ENCODE peak calls at places on chromosomes 3 and 15, in eight cellular contexts. T is AG10803, B is gastrocnemius medialis, I is choroid plexus epithelial cell, N is K562, Y is A549, R is endothelial cell, F is pancreas. M is an unnamed sample.

GRCh38 chr3:43638594-43639447 is 17.0 kb upstream of the ANO10 start:
- DNase-seq in T (no peak), B (no peak), I (peak; percentile 46), N (peak; percentile 66), Y (peak; percentile 54), R (peak; percentile 7), F (peak; percentile 20), M (no peak)

GRCh38 chr3:82293867-82294266 is 532.4 kb upstream of the GBE1 start:
- DNase-seq in T (no peak), B (no peak), I (no peak), N (no peak), Y (no peak), R (no peak), F (no peak), M (no peak)

GRCh38 chr3:127647171-127647884 is 18.3 kb downstream of the PODXL2 start:
- DNase-seq in T (no peak), B (no peak), I (no peak), N (no peak), Y (no peak), R (no peak), F (no peak), M (peak; percentile 65)

GRCh38 chr3:102536479-102536878 is 101.7 kb downstream of the ZPLD1 start:
- DNase-seq in T (peak; percentile 28), B (no peak), I (peak; percentile 66), N (no peak), Y (peak; percentile 40), R (no peak), F (no peak), M (no peak)

GRCh38 chr3:185737020-185737419 is 87.8 kb downstream of the IGF2BP2 start:
- DNase-seq in T (peak; percentile 65), B (no peak), I (peak; percentile 75), N (no peak), Y (no peak), R (no peak), F (no peak), M (no peak)

GRCh38 chr15:50109086-50109987 is 9.7 kb downstream of the ATP8B4 start:
- DNase-seq in T (no peak), B (no peak), I (peak; percentile 53), N (no peak), Y (peak; percentile 20), R (no peak), F (no peak), M (no peak)

GRCh38 chr3:46209751-46210470 is 1.8 kb upstream of the CCR1 start:
- DNase-seq in T (peak; percentile 40), B (no peak), I (no peak), N (no peak), Y (no peak), R (no peak), F (no peak), M (no peak)

GRCh38 chr3:157327018-157327417 is 109.6 kb upstream of the PTX3 start:
- DNase-seq in T (no peak), B (no peak), I (no peak), N (no peak), Y (no peak), R (no peak), F (no peak), M (no peak)

GRCh38 chr3:26350853-26351252 is 271.7 kb upstream of the LRRC3B start:
- DNase-seq in T (no peak), B (no peak), I (no peak), N (no peak), Y (no peak), R (no peak), F (no peak), M (no peak)

GRCh38 chr3:100125539-100125938 is 11.2 kb upstream of the FILIP1L start:
- DNase-seq in T (no peak), B (no peak), I (no peak), N (no peak), Y (no peak), R (no peak), F (no peak), M (no peak)

GRCh38 chr3:56921573-56922571 is 120.1 kb upstream of the ARHGEF3 start:
- DNase-seq in T (peak; percentile 15), B (no peak), I (peak; percentile 76), N (no peak), Y (no peak), R (no peak), F (no peak), M (no peak)

GRCh38 chr3:122481390-122481789 is 33.3 kb downstream of the KPNA1 start:
- DNase-seq in T (no peak), B (no peak), I (no peak), N (no peak), Y (no peak), R (no peak), F (no peak), M (no peak)

GRCh38 chr3:12932347-12932746 is 91.0 kb upstream of the RPL32 start:
- DNase-seq in T (no peak), B (peak; percentile 85), I (no peak), N (no peak), Y (no peak), R (no peak), F (no peak), M (no peak)

GRCh38 chr3:40317061-40317676 is 7.7 kb downstream of the EIF1B start:
- DNase-seq in T (peak; percentile 65), B (no peak), I (peak; percentile 87), N (peak; percentile 74), Y (peak; percentile 58), R (peak; percentile 34), F (no peak), M (no peak)

DNA sequence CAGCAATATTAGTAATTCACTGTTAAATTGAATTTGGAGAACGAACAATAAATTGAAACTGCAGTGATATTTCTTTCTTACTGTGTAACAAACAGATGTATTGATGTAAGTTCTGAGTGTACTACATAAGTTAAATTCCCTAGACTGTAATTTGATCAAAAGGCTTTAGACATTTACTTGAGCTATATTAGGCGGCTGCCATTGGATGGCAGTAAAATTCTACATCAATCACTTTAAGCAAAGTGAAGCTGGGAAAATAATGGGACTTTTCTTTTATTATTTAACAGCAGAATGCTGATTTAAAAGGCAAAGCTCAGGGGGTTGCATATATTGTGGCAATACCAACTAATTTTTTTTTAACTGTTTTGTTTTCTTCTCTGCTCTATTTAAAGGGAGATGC is 212.6 kb upstream of the PLSCR5 start:
- DNase-seq in T (peak; percentile 70), B (no peak), I (peak; percentile 89), N (no peak), Y (peak; percentile 10), R (no peak), F (no peak), M (no peak)
- TF ChIP-seq CTCF in T (peak; percentile 68), B (peak; percentile 33), I (peak; percentile 52), N (no peak), Y (peak; percentile 34), R (no peak), F (no peak), M (no peak)

DNA sequence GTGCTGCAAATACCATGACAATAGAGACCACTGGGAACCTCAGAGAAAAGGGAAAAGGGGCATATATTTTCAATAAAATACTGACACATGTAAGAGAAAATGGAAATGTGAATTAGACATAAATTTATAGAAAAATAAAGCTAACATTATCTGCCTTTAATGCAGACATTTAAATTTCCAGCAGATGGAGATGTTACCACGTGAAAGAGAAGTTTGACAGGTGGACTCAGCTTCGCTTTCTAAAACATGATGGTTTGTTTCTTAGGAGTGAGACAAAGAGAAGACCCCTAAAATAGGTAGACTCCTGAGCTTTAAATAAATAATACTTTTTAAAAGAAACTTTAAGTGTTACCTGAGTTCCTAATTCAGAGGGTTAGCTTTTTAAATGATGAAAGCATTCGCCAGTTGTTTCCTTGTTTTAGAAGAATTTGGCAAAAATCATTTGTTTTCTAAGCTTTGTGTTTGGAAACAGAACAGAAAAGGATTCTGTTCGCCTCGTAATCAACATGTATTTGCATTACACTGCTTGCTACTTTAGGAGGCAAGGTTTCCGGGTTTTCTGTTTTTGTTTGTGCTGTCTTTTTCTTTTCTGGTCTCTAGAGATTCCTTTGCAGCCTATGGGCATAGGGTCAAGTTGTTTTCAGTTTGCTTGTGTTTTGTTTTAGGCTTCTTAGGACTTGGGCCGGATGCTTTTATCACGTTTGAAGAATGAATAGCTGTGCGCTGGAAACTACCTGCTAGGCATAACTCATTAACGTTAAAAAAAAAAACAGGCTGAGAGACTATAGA is 271.4 kb downstream of the THSD4 start:
- DNase-seq in T (no peak), B (no peak), I (peak; percentile 69), N (no peak), Y (peak; percentile 56), R (peak; percentile 16), F (no peak), M (no peak)
- TF ChIP-seq CTCF in T (peak; percentile 42), B (peak; percentile 47), I (peak; percentile 57), N (no peak), Y (peak; percentile 83), R (peak; percentile 58), F (no peak), M (no peak)

DNA sequence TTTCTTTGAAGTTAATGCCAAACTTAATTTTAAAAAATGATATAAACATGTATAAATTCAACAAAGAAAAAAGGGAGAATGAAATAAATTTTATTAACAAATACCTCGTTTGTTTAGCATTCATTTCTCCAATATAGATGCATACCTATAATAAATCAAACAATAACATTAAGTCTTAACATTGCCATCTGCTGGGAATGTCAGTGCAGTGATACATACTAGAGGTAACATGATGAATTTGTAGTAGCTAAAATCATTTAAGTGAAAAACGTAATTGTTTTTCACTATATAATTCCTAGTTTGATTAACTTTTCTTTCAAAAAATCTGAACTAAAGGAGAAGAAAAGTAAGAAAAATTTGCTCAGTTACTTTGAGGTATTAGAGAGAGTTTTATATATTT is 340.2 kb upstream of the CBLB start:
- DNase-seq in T (peak; percentile 33), B (no peak), I (peak; percentile 80), N (no peak), Y (peak; percentile 45), R (no peak), F (no peak), M (no peak)
- TF ChIP-seq CTCF in T (peak; percentile 39), B (no peak), I (peak; percentile 50), N (no peak), Y (peak; percentile 32), R (no peak), F (no peak), M (no peak)

GRCh38 chr15:72532991-72533601 is 59.0 kb downstream of the ARIH1 start:
- DNase-seq in T (no peak), B (no peak), I (peak; percentile 21), N (no peak), Y (peak; percentile 26), R (peak; percentile 24), F (no peak), M (no peak)
- TF ChIP-seq CTCF in T (peak; percentile 21), B (peak; percentile 33), I (peak; percentile 59), N (peak; percentile 42), Y (peak; percentile 59), R (peak; percentile 49), F (no peak), M (no peak)